ENCODE peak calls at places on chromosome 15, in four cellular contexts. K is ACHN, H is neuronal stem cell, S is mucosa of descending colon. M is an unnamed sample.

GRCh38 chr15:89419370-89419984 is 76.9 kb downstream of the RHCG start:
- DNase-seq in K (peak), H (peak), S (peak), M (peak)

GRCh38 chr15:70098461-70099166 is 897 bp upstream of the TLE3 start:
- DNase-seq in K (peak), H (peak), S (peak), M (no peak)

GRCh38 chr15:71444866-71445590 is 329.8 kb downstream of the THSD4 start:
- DNase-seq in K (no peak), H (no peak), S (no peak), M (no peak)

GRCh38 chr15:51077565-51078153 is 17.0 kb downstream of the TNFAIP8L3 start:
- DNase-seq in K (no peak), H (peak), S (peak), M (peak)

GRCh38 chr15:79834496-79834895 is 62.3 kb downstream of the MTHFS start:
- DNase-seq in K (no peak), H (no peak), S (peak), M (no peak)

GRCh38 chr15:40471105-40471777 is 457 bp downstream of the CHST14 start:
- DNase-seq in K (peak), H (peak), S (peak), M (peak)

GRCh38 chr15:67253517-67254237 is 784 bp downstream of the AAGAB start:
- DNase-seq in K (peak), H (peak), S (peak), M (no peak)

GRCh38 chr15:66882251-66883020 is 180.4 kb downstream of the SMAD6 start:
- DNase-seq in K (peak), H (no peak), S (no peak), M (no peak)

GRCh38 chr15:97995192-97995591 is 34.7 kb downstream of the ARRDC4 start:
- DNase-seq in K (no peak), H (no peak), S (peak), M (no peak)

GRCh38 chr15:93570571-93570970 is 481.6 kb upstream of the RGMA start:
- DNase-seq in K (no peak), H (no peak), S (no peak), M (no peak)

GRCh38 chr15:34059946-34060345 is 20.9 kb upstream of the AVEN start:
- DNase-seq in K (no peak), H (no peak), S (no peak), M (no peak)

GRCh38 chr15:62262305-62262941 is 97.3 kb upstream of the C2CD4B start:
- DNase-seq in K (no peak), H (no peak), S (no peak), M (no peak)

GRCh38 chr15:89356634-89357298 is 22.1 kb upstream of the POLG start:
- DNase-seq in K (peak), H (no peak), S (peak), M (no peak)

GRCh38 chr15:80693682-80694623 is 1.2 kb upstream of the ABHD17C start:
- DNase-seq in K (peak), H (no peak), S (no peak), M (no peak)